ENCODE peak calls at places on chromosomes 11 and 22, in seven cellular contexts. T is spleen, V is pancreas, L is endodermal cell, K is lower lobe of right lung, Y is mucosa of descending colon, I is heart right ventricle. N is an unnamed sample.
A peak's percentile ranks its signal among the peaks of the same experiment; 100 is the strongest.

GRCh38 chr11:102577723-102578122 is 47.2 kb upstream of the MMP7 start:
- DNase-seq in T (no peak), V (no peak), L (no peak), K (no peak), Y (no peak), I (no peak), N (no peak)

GRCh38 chr22:46149493-46149997 is 781 bp upstream of the PPARA start:
- DNase-seq in T (peak; percentile 89), V (peak; percentile 80), L (peak; percentile 83), K (peak; percentile 73), Y (peak; percentile 88), I (peak; percentile 75), N (peak; percentile 84)

GRCh38 chr11:112033902-112034301 is 8.7 kb downstream of the DLAT start:
- DNase-seq in T (no peak), V (no peak), L (no peak), K (no peak), Y (no peak), I (no peak), N (no peak)

GRCh38 chr22:19448076-19448607 is 631 bp upstream of the C22orf39 start:
- DNase-seq in T (no peak), V (no peak), L (peak; percentile 73), K (no peak), Y (no peak), I (no peak), N (peak; percentile 52)

GRCh38 chr11:108983621-108984020 is 318.8 kb downstream of the DDX10 start:
- DNase-seq in T (no peak), V (no peak), L (no peak), K (no peak), Y (no peak), I (no peak), N (no peak)

GRCh38 chr11:61971177-61972111 is 4.0 kb upstream of the FTH1 start:
- DNase-seq in T (peak; percentile 93), V (peak; percentile 88), L (peak; percentile 100), K (peak; percentile 96), Y (peak; percentile 95), I (peak; percentile 97), N (peak; percentile 97)

GRCh38 chr11:111935331-111936044 is 1.7 kb upstream of the DIXDC1 start:
- DNase-seq in T (no peak), V (no peak), L (peak; percentile 36), K (no peak), Y (no peak), I (no peak), N (no peak)

GRCh38 chr11:74322667-74323066 is 11.2 kb upstream of the P4HA3 start:
- DNase-seq in T (no peak), V (no peak), L (no peak), K (no peak), Y (peak; percentile 60), I (peak; percentile 69), N (peak; percentile 38)

GRCh38 chr11:93842461-93842860 is 8.0 kb downstream of the VSTM5 start:
- DNase-seq in T (no peak), V (no peak), L (peak; percentile 26), K (no peak), Y (peak; percentile 86), I (no peak), N (peak; percentile 88)

GRCh38 chr22:29621761-29622526 is 18.5 kb downstream of the NF2 start:
- DNase-seq in T (no peak), V (no peak), L (no peak), K (no peak), Y (no peak), I (no peak), N (no peak)

GRCh38 chr22:32327066-32327465 is 30.6 kb upstream of the RFPL3 start:
- DNase-seq in T (no peak), V (no peak), L (no peak), K (no peak), Y (no peak), I (no peak), N (no peak)

GRCh38 chr11:7603031-7603781 is 70.1 kb downstream of the CYB5R2 start:
- DNase-seq in T (no peak), V (no peak), L (no peak), K (no peak), Y (no peak), I (no peak), N (no peak)

GRCh38 chr11:112477152-112477928 is 216.7 kb upstream of the PLET1 start:
- DNase-seq in T (no peak), V (no peak), L (peak; percentile 57), K (no peak), Y (no peak), I (no peak), N (no peak)

GRCh38 chr11:34865261-34865660 is 50.9 kb downstream of the APIP start:
- DNase-seq in T (no peak), V (no peak), L (no peak), K (no peak), Y (no peak), I (no peak), N (no peak)

GRCh38 chr11:72741429-72741833 is 10.8 kb downstream of the ARAP1 start:
- DNase-seq in T (peak; percentile 88), V (peak; percentile 41), L (no peak), K (peak; percentile 79), Y (peak; percentile 75), I (no peak), N (no peak)

GRCh38 chr11:9596926-9597325 is 23.5 kb downstream of the WEE1 start:
- DNase-seq in T (no peak), V (no peak), L (peak; percentile 29), K (no peak), Y (no peak), I (no peak), N (no peak)

GRCh38 chr11:10208045-10208674 is 85.9 kb downstream of the SBF2 start:
- DNase-seq in T (no peak), V (no peak), L (no peak), K (no peak), Y (no peak), I (no peak), N (no peak)

GRCh38 chr11:3217751-3218482 is 696 bp downstream of the MRGPRG start:
- DNase-seq in T (peak; percentile 71), V (peak; percentile 53), L (peak; percentile 40), K (peak; percentile 49), Y (peak; percentile 38), I (peak; percentile 9), N (no peak)

GRCh38 chr11:17439316-17439782 is 37.3 kb downstream of the ABCC8 start:
- DNase-seq in T (no peak), V (no peak), L (peak; percentile 82), K (no peak), Y (no peak), I (no peak), N (no peak)

GRCh38 chr22:46070215-46070721 is 80.1 kb upstream of the PPARA start:
- DNase-seq in T (peak; percentile 92), V (peak; percentile 85), L (peak; percentile 81), K (peak; percentile 84), Y (peak; percentile 83), I (peak; percentile 90), N (peak; percentile 72)

GRCh38 chr11:134399996-134400395 is 12.0 kb downstream of the B3GAT1 start:
- DNase-seq in T (no peak), V (peak; percentile 40), L (no peak), K (no peak), Y (no peak), I (no peak), N (no peak)

DNA sequence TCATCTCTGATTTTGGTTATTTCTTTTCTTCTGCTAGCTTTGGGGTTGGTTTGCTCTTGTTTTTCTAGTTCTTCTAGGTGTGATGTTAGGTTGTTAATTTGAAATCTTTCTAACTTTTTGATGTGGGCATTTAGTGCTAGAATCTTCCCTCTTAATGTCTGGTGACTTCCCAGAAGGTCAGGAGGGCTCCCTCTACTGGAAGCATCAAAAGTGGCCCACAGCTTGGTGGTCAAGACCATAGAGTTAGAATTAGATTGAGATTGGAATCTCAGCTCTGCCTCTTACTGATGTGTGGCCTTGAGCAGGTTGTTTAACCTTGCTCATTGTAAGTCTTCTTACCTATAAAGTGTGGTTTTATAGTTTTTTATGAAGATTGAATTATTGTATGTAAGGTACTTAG is 99.3 kb downstream of the FDX1 start:
- DNase-seq in T (no peak), V (no peak), L (peak; percentile 78), K (no peak), Y (no peak), I (no peak), N (no peak)
- TF ChIP-seq CTCF in T (peak; percentile 29), V (no peak), L (peak; percentile 75), K (peak; percentile 34), Y (no peak), I (no peak), N (peak; percentile 28)

DNA sequence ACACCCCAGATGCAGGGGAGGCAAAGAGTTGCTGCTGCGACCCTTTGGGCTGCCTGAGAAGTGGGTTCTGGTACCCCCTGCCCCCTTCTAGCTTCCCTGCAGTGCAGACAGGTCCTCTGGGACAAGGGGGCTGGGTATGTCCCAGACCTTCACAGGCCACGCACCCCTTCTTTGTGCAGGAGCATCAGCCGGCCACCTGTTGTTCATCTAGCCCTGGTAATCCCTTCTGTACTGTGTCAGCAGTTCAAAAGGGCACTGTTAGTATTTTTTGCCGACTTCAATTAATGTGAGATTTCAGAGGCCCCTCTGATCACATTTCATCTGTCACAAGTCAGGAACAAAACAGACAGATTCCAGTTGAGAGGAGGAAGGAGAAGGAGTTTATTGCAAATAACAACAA is 49.9 kb downstream of the ALX4 start:
- DNase-seq in T (no peak), V (no peak), L (no peak), K (no peak), Y (no peak), I (no peak), N (no peak)
- H3K4me3 ChIP-seq in T (no peak overlapping the region), V (no peak overlapping the region), L (no peak overlapping the region), K (no peak overlapping the region), Y (no peak overlapping the region), I (no peak overlapping the region), N (no peak overlapping the region)

DNA sequence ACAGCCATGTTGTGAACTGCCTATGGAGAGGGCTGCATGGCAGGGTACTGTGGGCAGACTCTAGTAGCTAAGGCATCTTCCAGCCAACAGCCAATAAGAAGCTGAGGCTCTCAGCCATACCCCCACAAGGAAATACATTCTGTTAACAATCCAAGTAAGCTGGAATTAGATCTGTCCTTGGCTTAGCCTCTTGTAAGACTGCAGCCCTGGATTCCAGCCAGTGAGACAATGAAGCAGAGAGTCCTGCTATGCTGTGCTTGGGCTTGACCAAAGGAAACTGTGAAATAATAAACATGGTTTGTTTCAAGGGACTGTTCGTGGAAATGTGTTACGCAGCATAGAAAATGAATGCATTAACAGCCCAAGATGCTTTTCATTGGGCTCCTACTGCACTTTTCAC is 1097.4 kb upstream of the CCDC90B start:
- DNase-seq in T (no peak), V (no peak), L (no peak), K (no peak), Y (no peak), I (no peak), N (no peak)
- H3K4me1 ChIP-seq in T (no peaks in the 10 kb centered on the region), V (no peaks in the 10 kb centered on the region), L (peaks cover 4% of the 10 kb centered on the region), K (no peaks in the 10 kb centered on the region), Y (no peaks in the 10 kb centered on the region), I (no peaks in the 10 kb centered on the region), N (no peaks in the 10 kb centered on the region)

GRCh38 chr22:50361222-50361621 is 18.1 kb downstream of the PPP6R2 start:
- DNase-seq in T (no peak), V (no peak), L (no peak), K (no peak), Y (no peak), I (no peak), N (no peak)

GRCh38 chr22:50357756-50358155 is 14.6 kb downstream of the PPP6R2 start:
- DNase-seq in T (no peak), V (no peak), L (no peak), K (no peak), Y (no peak), I (no peak), N (no peak)

GRCh38 chr22:50356186-50356585 is 13.1 kb downstream of the PPP6R2 start:
- DNase-seq in T (no peak), V (no peak), L (no peak), K (no peak), Y (no peak), I (no peak), N (no peak)

GRCh38 chr22:50360578-50360977 is 17.5 kb downstream of the PPP6R2 start:
- DNase-seq in T (no peak), V (no peak), L (no peak), K (no peak), Y (no peak), I (no peak), N (no peak)

GRCh38 chr22:50357222-50357621 is 14.1 kb downstream of the PPP6R2 start:
- DNase-seq in T (no peak), V (no peak), L (no peak), K (no peak), Y (no peak), I (no peak), N (no peak)
- TF ChIP-seq CTCF in T (no peak), V (no peak), L (no peak), K (no peak), Y (no peak), I (no peak), N (no peak)